ENCODE peak calls at places on chromosomes 16 and 17, in eight cellular contexts. One of them, this sample, is unnamed.

GRCh38 chr17:40458001-40458791 is 14.9 kb downstream of the IGFBP4 start:
- DNase-seq in foreskin melanocyte: peak
- DNase-seq in naive B cell: no peak
- DNase-seq in NCI-H748 treated with DMSO at 0.1 percent for 48 hours: no peak
- DNase-seq in astrocyte of the spinal cord: peak
- DNase-seq in fibroblast of pulmonary artery: peak
- DNase-seq in IMR-90: peak
- DNase-seq in T-helper 1 cell: no peak
- DNase-seq in this sample: no peak

GRCh38 chr16:56593573-56594291 is 4.4 kb downstream of the MT3 start:
- DNase-seq in foreskin melanocyte: no peak
- DNase-seq in naive B cell: no peak
- DNase-seq in NCI-H748 treated with DMSO at 0.1 percent for 48 hours: no peak
- DNase-seq in astrocyte of the spinal cord: no peak
- DNase-seq in fibroblast of pulmonary artery: no peak
- DNase-seq in IMR-90: no peak
- DNase-seq in T-helper 1 cell: no peak
- DNase-seq in this sample: no peak

GRCh38 chr16:12095275-12096161 is 119.0 kb downstream of the SNX29 start:
- DNase-seq in foreskin melanocyte: peak
- DNase-seq in naive B cell: peak
- DNase-seq in NCI-H748 treated with DMSO at 0.1 percent for 48 hours: peak
- DNase-seq in astrocyte of the spinal cord: peak
- DNase-seq in fibroblast of pulmonary artery: peak
- DNase-seq in IMR-90: peak
- DNase-seq in T-helper 1 cell: peak
- DNase-seq in this sample: peak

GRCh38 chr16:67953641-67954375 is 9.9 kb upstream of the LCAT start:
- DNase-seq in foreskin melanocyte: no peak
- DNase-seq in naive B cell: no peak
- DNase-seq in NCI-H748 treated with DMSO at 0.1 percent for 48 hours: no peak
- DNase-seq in astrocyte of the spinal cord: no peak
- DNase-seq in fibroblast of pulmonary artery: no peak
- DNase-seq in IMR-90: no peak
- DNase-seq in T-helper 1 cell: no peak
- DNase-seq in this sample: no peak

GRCh38 chr17:39212841-39213480 is 12.8 kb downstream of the STAC2 start:
- DNase-seq in foreskin melanocyte: no peak
- DNase-seq in naive B cell: no peak
- DNase-seq in NCI-H748 treated with DMSO at 0.1 percent for 48 hours: no peak
- DNase-seq in astrocyte of the spinal cord: no peak
- DNase-seq in fibroblast of pulmonary artery: no peak
- DNase-seq in IMR-90: no peak
- DNase-seq in T-helper 1 cell: no peak
- DNase-seq in this sample: no peak

GRCh38 chr16:10609410-10609774 is 29.0 kb upstream of the EMP2 start:
- DNase-seq in foreskin melanocyte: no peak
- DNase-seq in naive B cell: no peak
- DNase-seq in NCI-H748 treated with DMSO at 0.1 percent for 48 hours: no peak
- DNase-seq in astrocyte of the spinal cord: peak
- DNase-seq in fibroblast of pulmonary artery: peak
- DNase-seq in IMR-90: peak
- DNase-seq in T-helper 1 cell: no peak
- DNase-seq in this sample: no peak

GRCh38 chr16:72990003-72990521 is 57.9 kb downstream of the ZFHX3 start:
- DNase-seq in foreskin melanocyte: no peak
- DNase-seq in naive B cell: no peak
- DNase-seq in NCI-H748 treated with DMSO at 0.1 percent for 48 hours: no peak
- DNase-seq in astrocyte of the spinal cord: peak
- DNase-seq in fibroblast of pulmonary artery: peak
- DNase-seq in IMR-90: peak
- DNase-seq in T-helper 1 cell: no peak
- DNase-seq in this sample: no peak

GRCh38 chr16:67844441-67844840 is 2.3 kb upstream of the NUTF2 start:
- DNase-seq in foreskin melanocyte: no peak
- DNase-seq in naive B cell: no peak
- DNase-seq in NCI-H748 treated with DMSO at 0.1 percent for 48 hours: no peak
- DNase-seq in astrocyte of the spinal cord: no peak
- DNase-seq in fibroblast of pulmonary artery: peak
- DNase-seq in IMR-90: peak
- DNase-seq in T-helper 1 cell: no peak
- DNase-seq in this sample: no peak

GRCh38 chr16:87822571-87822970 is 46.7 kb downstream of the SLC7A5 start:
- DNase-seq in foreskin melanocyte: no peak
- DNase-seq in naive B cell: no peak
- DNase-seq in NCI-H748 treated with DMSO at 0.1 percent for 48 hours: no peak
- DNase-seq in astrocyte of the spinal cord: no peak
- DNase-seq in fibroblast of pulmonary artery: no peak
- DNase-seq in IMR-90: no peak
- DNase-seq in T-helper 1 cell: no peak
- DNase-seq in this sample: no peak

GRCh38 chr17:76474238-76474637 is 6.8 kb downstream of the AANAT start:
- DNase-seq in foreskin melanocyte: no peak
- DNase-seq in naive B cell: no peak
- DNase-seq in NCI-H748 treated with DMSO at 0.1 percent for 48 hours: no peak
- DNase-seq in astrocyte of the spinal cord: no peak
- DNase-seq in fibroblast of pulmonary artery: no peak
- DNase-seq in IMR-90: no peak
- DNase-seq in T-helper 1 cell: no peak
- DNase-seq in this sample: no peak

GRCh38 chr16:49405123-49405522 is 31.5 kb downstream of the C16orf78 start:
- DNase-seq in foreskin melanocyte: no peak
- DNase-seq in naive B cell: no peak
- DNase-seq in NCI-H748 treated with DMSO at 0.1 percent for 48 hours: no peak
- DNase-seq in astrocyte of the spinal cord: no peak
- DNase-seq in fibroblast of pulmonary artery: no peak
- DNase-seq in IMR-90: no peak
- DNase-seq in T-helper 1 cell: no peak
- DNase-seq in this sample: no peak

GRCh38 chr16:54945063-54945462 is 14.4 kb downstream of the IRX5 start:
- DNase-seq in foreskin melanocyte: no peak
- DNase-seq in naive B cell: no peak
- DNase-seq in NCI-H748 treated with DMSO at 0.1 percent for 48 hours: no peak
- DNase-seq in astrocyte of the spinal cord: no peak
- DNase-seq in fibroblast of pulmonary artery: no peak
- DNase-seq in IMR-90: no peak
- DNase-seq in T-helper 1 cell: no peak
- DNase-seq in this sample: no peak

GRCh38 chr17:6669479-6670212 is 18.1 kb downstream of the C17orf100 start:
- DNase-seq in foreskin melanocyte: no peak
- DNase-seq in naive B cell: no peak
- DNase-seq in NCI-H748 treated with DMSO at 0.1 percent for 48 hours: no peak
- DNase-seq in astrocyte of the spinal cord: no peak
- DNase-seq in fibroblast of pulmonary artery: no peak
- DNase-seq in IMR-90: no peak
- DNase-seq in T-helper 1 cell: no peak
- DNase-seq in this sample: no peak

GRCh38 chr17:82751571-82752370 is at the start of gene TBCD:
- DNase-seq in foreskin melanocyte: peak
- DNase-seq in naive B cell: peak
- DNase-seq in NCI-H748 treated with DMSO at 0.1 percent for 48 hours: peak
- DNase-seq in astrocyte of the spinal cord: peak
- DNase-seq in fibroblast of pulmonary artery: peak
- DNase-seq in IMR-90: peak
- DNase-seq in T-helper 1 cell: peak
- DNase-seq in this sample: peak

GRCh38 chr17:81401727-81402529 is 6.7 kb downstream of the BAHCC1 start:
- DNase-seq in foreskin melanocyte: peak
- DNase-seq in naive B cell: no peak
- DNase-seq in NCI-H748 treated with DMSO at 0.1 percent for 48 hours: no peak
- DNase-seq in astrocyte of the spinal cord: no peak
- DNase-seq in fibroblast of pulmonary artery: peak
- DNase-seq in IMR-90: no peak
- DNase-seq in T-helper 1 cell: no peak
- DNase-seq in this sample: no peak

GRCh38 chr16:12544477-12545291 is 259.0 kb downstream of the CPPED1 start:
- DNase-seq in foreskin melanocyte: no peak
- DNase-seq in naive B cell: no peak
- DNase-seq in NCI-H748 treated with DMSO at 0.1 percent for 48 hours: no peak
- DNase-seq in astrocyte of the spinal cord: no peak
- DNase-seq in fibroblast of pulmonary artery: no peak
- DNase-seq in IMR-90: no peak
- DNase-seq in T-helper 1 cell: no peak
- DNase-seq in this sample: no peak

GRCh38 chr17:50280068-50280467 is 5.8 kb downstream of the TMEM92 start:
- DNase-seq in foreskin melanocyte: no peak
- DNase-seq in naive B cell: no peak
- DNase-seq in NCI-H748 treated with DMSO at 0.1 percent for 48 hours: no peak
- DNase-seq in astrocyte of the spinal cord: no peak
- DNase-seq in fibroblast of pulmonary artery: no peak
- DNase-seq in IMR-90: no peak
- DNase-seq in T-helper 1 cell: no peak
- DNase-seq in this sample: no peak

GRCh38 chr17:64920026-64920418 is 744 bp upstream of the LRRC37A3 start:
- DNase-seq in foreskin melanocyte: no peak
- DNase-seq in naive B cell: no peak
- DNase-seq in NCI-H748 treated with DMSO at 0.1 percent for 48 hours: no peak
- DNase-seq in astrocyte of the spinal cord: no peak
- DNase-seq in fibroblast of pulmonary artery: peak
- DNase-seq in IMR-90: no peak
- DNase-seq in T-helper 1 cell: no peak
- DNase-seq in this sample: no peak

GRCh38 chr16:27363797-27364196 is 38.2 kb upstream of the IL21R start:
- DNase-seq in foreskin melanocyte: no peak
- DNase-seq in naive B cell: no peak
- DNase-seq in NCI-H748 treated with DMSO at 0.1 percent for 48 hours: no peak
- DNase-seq in astrocyte of the spinal cord: no peak
- DNase-seq in fibroblast of pulmonary artery: peak
- DNase-seq in IMR-90: no peak
- DNase-seq in T-helper 1 cell: no peak
- DNase-seq in this sample: no peak

GRCh38 chr16:66293207-66293735 is 73.2 kb upstream of the CDH5 start:
- DNase-seq in foreskin melanocyte: no peak
- DNase-seq in naive B cell: no peak
- DNase-seq in NCI-H748 treated with DMSO at 0.1 percent for 48 hours: no peak
- DNase-seq in astrocyte of the spinal cord: no peak
- DNase-seq in fibroblast of pulmonary artery: no peak
- DNase-seq in IMR-90: no peak
- DNase-seq in T-helper 1 cell: no peak
- DNase-seq in this sample: no peak

GRCh38 chr17:491086-492014 is 138.7 kb upstream of the RPH3AL start:
- DNase-seq in foreskin melanocyte: peak
- DNase-seq in naive B cell: peak
- DNase-seq in NCI-H748 treated with DMSO at 0.1 percent for 48 hours: no peak
- DNase-seq in astrocyte of the spinal cord: peak
- DNase-seq in fibroblast of pulmonary artery: peak
- DNase-seq in IMR-90: peak
- DNase-seq in T-helper 1 cell: peak
- DNase-seq in this sample: no peak